ENCODE peak calls at places on chromosomes 12 and 14, in four cellular contexts. One of them, this sample, is unnamed.
A peak's percentile ranks its signal among the peaks of the same experiment; 100 is the strongest.

GRCh38 chr12:116969615-116970575 is 59.1 kb downstream of the FBXW8 start:
- DNase-seq in PC-3: no peak
- DNase-seq in esophagus squamous epithelium: no peak
- DNase-seq in mesendoderm: no peak
- DNase-seq in this sample: no peak

GRCh38 chr12:112309797-112310196 is 72.4 kb downstream of the HECTD4 start:
- DNase-seq in PC-3: no peak
- DNase-seq in esophagus squamous epithelium: no peak
- DNase-seq in mesendoderm: no peak
- DNase-seq in this sample: no peak

GRCh38 chr14:90853116-90853515 is 36.9 kb upstream of the TTC7B start:
- DNase-seq in PC-3: no peak
- DNase-seq in esophagus squamous epithelium: no peak
- DNase-seq in mesendoderm: no peak
- DNase-seq in this sample: no peak

GRCh38 chr12:42199007-42199406 is 39.0 kb downstream of the YAF2 start:
- DNase-seq in PC-3: no peak
- DNase-seq in esophagus squamous epithelium: no peak
- DNase-seq in mesendoderm: no peak
- DNase-seq in this sample: no peak

GRCh38 chr14:89025581-89026236 is 201.3 kb downstream of the TTC8 start:
- DNase-seq in PC-3: no peak
- DNase-seq in esophagus squamous epithelium: no peak
- DNase-seq in mesendoderm: no peak
- DNase-seq in this sample: no peak

GRCh38 chr14:35808076-35808657 is 928 bp downstream of the RALGAPA1 start:
- DNase-seq in PC-3: peak; percentile 67
- DNase-seq in esophagus squamous epithelium: no peak
- DNase-seq in mesendoderm: peak; percentile 57
- DNase-seq in this sample: no peak

GRCh38 chr14:68172664-68173063 is 353.1 kb downstream of the RAD51B start:
- DNase-seq in PC-3: peak; percentile 83
- DNase-seq in esophagus squamous epithelium: no peak
- DNase-seq in mesendoderm: no peak
- DNase-seq in this sample: no peak

GRCh38 chr12:119444462-119445044 is 110.0 kb downstream of the CCDC60 start:
- DNase-seq in PC-3: peak; percentile 83
- DNase-seq in esophagus squamous epithelium: no peak
- DNase-seq in mesendoderm: peak; percentile 88
- DNase-seq in this sample: peak; percentile 46

GRCh38 chr14:35140718-35141581 is 18.6 kb downstream of the PRORP start:
- DNase-seq in PC-3: peak; percentile 61
- DNase-seq in esophagus squamous epithelium: no peak
- DNase-seq in mesendoderm: peak; percentile 13
- DNase-seq in this sample: no peak

GRCh38 chr12:52631676-52632459 is 13.5 kb upstream of the KRT73 start:
- DNase-seq in PC-3: no peak
- DNase-seq in esophagus squamous epithelium: no peak
- DNase-seq in mesendoderm: no peak
- DNase-seq in this sample: no peak
- H3K27ac ChIP-seq in PC-3: no peak overlapping the region
- H3K27ac ChIP-seq in esophagus squamous epithelium: no peak overlapping the region
- H3K27ac ChIP-seq in mesendoderm: no peak overlapping the region
- H3K27ac ChIP-seq in this sample: no peak overlapping the region

DNA sequence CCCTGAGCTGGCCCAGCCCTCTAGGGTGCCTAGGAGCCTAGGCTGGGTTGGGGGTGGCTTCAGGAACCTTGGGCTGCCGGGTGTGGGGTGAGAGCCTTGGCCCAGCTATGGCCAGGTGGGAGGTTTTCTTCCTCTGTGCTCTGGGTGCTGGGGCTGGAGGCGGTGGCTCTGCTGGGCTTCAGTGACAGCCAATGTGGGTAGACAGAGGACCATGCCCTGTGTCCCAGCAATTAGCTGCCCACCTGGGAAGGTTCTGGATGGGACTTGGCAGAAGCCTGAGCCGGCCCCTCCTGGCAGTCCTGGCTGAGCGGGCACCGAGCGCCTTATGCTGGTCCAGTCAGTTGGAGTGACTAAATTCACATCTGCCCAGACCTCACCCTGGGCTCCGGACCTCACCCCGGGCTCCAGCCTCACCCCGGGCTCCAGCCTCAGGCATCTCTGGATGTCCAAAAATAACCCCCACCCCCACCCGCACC is 46.8 kb downstream of the CYP46A1 start:
- DNase-seq in PC-3: no peak
- DNase-seq in esophagus squamous epithelium: no peak
- DNase-seq in mesendoderm: no peak
- DNase-seq in this sample: no peak
- H3K4me3 ChIP-seq in PC-3: peak overlapping the region; percentile 68
- H3K4me3 ChIP-seq in esophagus squamous epithelium: no peak overlapping the region
- H3K4me3 ChIP-seq in mesendoderm: no peak overlapping the region
- H3K4me3 ChIP-seq in this sample: no peak overlapping the region

GRCh38 chr12:28088566-28089277 is 101.5 kb upstream of the CCDC91 start:
- DNase-seq in PC-3: no peak
- DNase-seq in esophagus squamous epithelium: no peak
- DNase-seq in mesendoderm: no peak
- DNase-seq in this sample: no peak

GRCh38 chr12:28090835-28091234 is 99.4 kb upstream of the CCDC91 start:
- DNase-seq in PC-3: no peak
- DNase-seq in esophagus squamous epithelium: no peak
- DNase-seq in mesendoderm: no peak
- DNase-seq in this sample: no peak

GRCh38 chr12:28092396-28092795 is 97.9 kb upstream of the CCDC91 start:
- DNase-seq in PC-3: no peak
- DNase-seq in esophagus squamous epithelium: no peak
- DNase-seq in mesendoderm: no peak
- DNase-seq in this sample: no peak

GRCh38 chr12:28086521-28086920 is 103.7 kb upstream of the CCDC91 start:
- DNase-seq in PC-3: no peak
- DNase-seq in esophagus squamous epithelium: no peak
- DNase-seq in mesendoderm: no peak
- DNase-seq in this sample: no peak

GRCh38 chr12:28089363-28089762 is 100.9 kb upstream of the CCDC91 start:
- DNase-seq in PC-3: peak; percentile 50
- DNase-seq in esophagus squamous epithelium: no peak
- DNase-seq in mesendoderm: peak; percentile 50
- DNase-seq in this sample: no peak
- H3K4me1 ChIP-seq in PC-3: peaks cover 12% of the 10 kb centered on the region
- H3K4me1 ChIP-seq in esophagus squamous epithelium: peaks cover 7% of the 10 kb centered on the region
- H3K4me1 ChIP-seq in mesendoderm: peaks cover 2% of the 10 kb centered on the region
- H3K4me1 ChIP-seq in this sample: peaks cover 2% of the 10 kb centered on the region

DNA sequence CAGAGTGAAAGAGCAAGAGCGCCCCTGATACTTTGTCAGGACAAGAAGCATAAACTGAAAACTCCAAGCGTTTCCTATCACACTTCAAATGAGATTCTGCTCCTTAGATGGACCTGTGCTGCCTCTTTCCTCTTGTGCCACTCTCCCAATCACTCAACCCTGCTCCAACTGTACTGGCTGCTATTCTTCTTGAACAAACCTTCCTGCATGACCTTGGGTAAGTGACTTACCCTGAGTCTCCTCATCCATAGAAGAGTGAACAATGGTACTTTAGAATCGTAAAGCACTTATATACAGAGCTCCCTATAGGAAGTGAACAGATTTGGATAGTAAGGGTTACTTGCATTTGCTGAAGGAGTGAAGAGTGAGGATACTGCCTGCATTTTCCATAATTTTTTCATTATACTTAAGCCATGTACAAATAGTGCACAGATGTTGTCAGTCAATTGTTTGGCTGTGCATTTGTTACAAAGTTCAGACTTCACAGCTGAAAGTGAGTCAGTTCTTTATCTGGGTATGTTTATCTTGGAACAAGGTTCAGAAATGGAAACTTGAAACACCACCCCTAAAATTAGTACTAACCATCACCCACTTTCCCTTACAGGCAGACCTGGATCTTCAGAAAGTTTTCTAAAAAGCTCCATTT is 10.8 kb downstream of the MTERF2 start:
- DNase-seq in PC-3: no peak
- DNase-seq in esophagus squamous epithelium: no peak
- DNase-seq in mesendoderm: no peak
- DNase-seq in this sample: no peak
- H3K27ac ChIP-seq in PC-3: no peak overlapping the region
- H3K27ac ChIP-seq in esophagus squamous epithelium: no peak overlapping the region
- H3K27ac ChIP-seq in mesendoderm: no peak overlapping the region
- H3K27ac ChIP-seq in this sample: peak overlapping the region; percentile 94

DNA sequence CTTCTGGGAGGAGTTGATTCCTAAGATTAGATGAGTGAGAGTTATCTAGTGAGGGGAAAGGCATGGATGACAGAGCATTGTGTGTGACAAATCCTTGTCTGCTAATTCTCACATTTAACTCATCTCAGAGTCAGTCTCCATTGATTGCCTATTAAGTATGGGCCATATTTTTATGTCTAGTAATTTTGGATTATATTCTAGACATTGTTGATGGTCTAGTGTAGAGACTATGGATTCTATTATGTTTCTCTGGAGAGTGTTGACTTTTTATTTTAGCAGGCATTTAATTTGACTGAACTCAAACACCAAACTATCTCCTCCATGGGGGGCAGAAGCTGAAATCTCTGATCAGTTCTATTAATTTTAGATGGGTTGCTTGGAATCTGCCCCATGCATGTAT is 114.4 kb downstream of the CACNA1C start:
- DNase-seq in PC-3: no peak
- DNase-seq in esophagus squamous epithelium: no peak
- DNase-seq in mesendoderm: no peak
- DNase-seq in this sample: no peak
- H3K4me3 ChIP-seq in PC-3: no peak overlapping the region
- H3K4me3 ChIP-seq in esophagus squamous epithelium: no peak overlapping the region
- H3K4me3 ChIP-seq in mesendoderm: no peak overlapping the region
- H3K4me3 ChIP-seq in this sample: no peak overlapping the region

GRCh38 chr14:54577494-54577893 is 10.6 kb downstream of the SAMD4A start:
- DNase-seq in PC-3: no peak
- DNase-seq in esophagus squamous epithelium: no peak
- DNase-seq in mesendoderm: no peak
- DNase-seq in this sample: no peak
- H3K4me1 ChIP-seq in PC-3: peaks cover 16% of the 10 kb centered on the region
- H3K4me1 ChIP-seq in esophagus squamous epithelium: peaks cover 12% of the 10 kb centered on the region
- H3K4me1 ChIP-seq in mesendoderm: peaks cover 4% of the 10 kb centered on the region
- H3K4me1 ChIP-seq in this sample: no peaks in the 10 kb centered on the region

GRCh38 chr14:94773682-94774211 is 3.8 kb upstream of the GSC start:
- DNase-seq in PC-3: no peak
- DNase-seq in esophagus squamous epithelium: no peak
- DNase-seq in mesendoderm: peak; percentile 81
- DNase-seq in this sample: no peak
- H3K27ac ChIP-seq in PC-3: no peak overlapping the region
- H3K27ac ChIP-seq in esophagus squamous epithelium: no peak overlapping the region
- H3K27ac ChIP-seq in mesendoderm: peak overlapping the region; percentile 16
- H3K27ac ChIP-seq in this sample: no peak overlapping the region

GRCh38 chr12:114400395-114400794 is 5.5 kb downstream of the TBX5 start:
- DNase-seq in PC-3: no peak
- DNase-seq in esophagus squamous epithelium: no peak
- DNase-seq in mesendoderm: peak; percentile 69
- DNase-seq in this sample: no peak
- H3K4me3 ChIP-seq in PC-3: no peak overlapping the region
- H3K4me3 ChIP-seq in esophagus squamous epithelium: no peak overlapping the region
- H3K4me3 ChIP-seq in mesendoderm: no peak overlapping the region
- H3K4me3 ChIP-seq in this sample: no peak overlapping the region